ENCODE peak calls at places on chromosome 10, in seven cellular contexts. A, P, O, X, M, E and U are unnamed samples. For H3K4me1, the result is how much of the 10 kb centered on the place peaks cover.

GRCh38 chr10:58952747-58953466 is 223.5 kb upstream of the PHYHIPL start:
- DNase-seq in X (peak), P (peak), A (peak), M (peak), O (no peak), E (peak), U (peak)

GRCh38 chr10:77332256-77332655 is 305.4 kb downstream of the KCNMA1 start:
- DNase-seq in X (peak), A (peak), O (no peak), P (no peak), M (no peak), E (no peak), U (no peak)

GRCh38 chr10:34200355-34200901 is 614.7 kb downstream of the PARD3 start:
- DNase-seq in X (no peak), E (no peak), P (no peak), O (no peak), M (no peak), A (no peak), U (no peak)

GRCh38 chr10:28939352-28940157 is 262.2 kb downstream of the BAMBI start:
- DNase-seq in E (peak), O (no peak), M (no peak), P (peak), A (peak), X (peak), U (peak)

GRCh38 chr10:71273506-71273905 is 45.6 kb upstream of the SLC29A3 start:
- DNase-seq in E (no peak), A (no peak), O (no peak), X (no peak), P (no peak), M (no peak), U (no peak)

GRCh38 chr10:76298329-76298728 is 866.9 kb downstream of the LRMDA start:
- DNase-seq in X (no peak), P (no peak), A (no peak), O (no peak), M (no peak), E (no peak), U (no peak)

GRCh38 chr10:76428541-76429330 is 997.3 kb downstream of the LRMDA start:
- DNase-seq in X (peak), E (no peak), A (no peak), O (no peak), P (no peak), M (no peak), U (no peak)

GRCh38 chr10:77836299-77836820 is 90.2 kb downstream of the DLG5 start:
- DNase-seq in O (no peak), E (peak), A (no peak), M (no peak), P (peak), X (no peak), U (peak)

DNA sequence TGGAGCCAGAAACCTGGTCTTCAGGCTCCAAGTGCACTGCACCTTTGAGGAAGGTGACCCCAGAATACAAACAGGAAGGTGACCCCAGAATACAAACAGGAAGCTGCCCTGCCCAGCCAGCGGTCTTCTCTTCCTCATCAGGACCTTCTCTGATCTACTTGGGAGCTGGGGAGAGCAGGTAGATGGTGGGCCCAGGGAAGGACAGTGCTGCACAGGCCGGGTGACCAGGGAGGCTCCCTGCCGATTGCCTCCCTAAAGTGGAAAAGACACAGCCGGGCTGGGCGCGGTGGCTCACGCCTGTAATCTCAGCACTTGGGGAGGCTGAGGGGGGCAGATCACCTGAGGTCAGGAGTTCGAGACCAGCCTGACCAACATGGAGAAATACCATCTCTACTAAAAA is 151.8 kb upstream of the CHST15 start:
- DNase-seq in A (peak), E (no peak), X (no peak), P (no peak), M (no peak), O (peak), U (no peak)
- H3K4me1 ChIP-seq in A (under half), E (under half), X (under half), P (under half), M (under half), O (under half), U (under half)

DNA sequence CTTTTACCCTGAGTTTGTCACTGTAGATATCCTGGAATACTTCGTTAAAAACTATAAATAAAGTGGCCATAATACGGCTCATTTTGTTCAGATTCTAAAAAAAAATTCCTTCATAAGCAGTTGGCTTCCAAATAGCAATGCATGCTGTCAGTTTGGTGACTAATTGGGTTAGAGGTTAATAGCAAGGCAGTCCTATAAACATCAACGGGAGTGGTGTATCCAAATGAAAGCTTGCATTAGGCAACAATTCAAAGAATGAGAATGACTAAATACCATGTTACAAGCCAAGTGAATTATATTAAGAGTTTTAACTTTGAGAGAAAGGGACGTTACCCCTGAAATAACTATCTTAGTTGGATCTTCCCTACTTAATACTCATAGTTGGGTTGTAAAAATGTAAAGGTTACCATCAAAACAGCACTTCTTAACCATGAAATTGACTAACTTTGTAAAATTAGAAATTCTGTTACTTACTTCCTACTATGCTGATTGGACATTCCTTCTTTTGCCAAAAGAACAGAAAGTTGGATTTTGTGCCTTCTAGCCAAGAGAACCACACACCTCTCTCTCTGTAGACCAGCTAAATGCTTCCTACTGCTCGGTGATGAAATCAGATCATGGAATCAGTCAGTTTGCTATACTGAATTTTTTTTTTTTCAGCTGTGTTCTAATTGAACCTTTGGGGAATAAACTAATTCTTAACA is 98.0 kb downstream of the KAT6B start:
- DNase-seq in X (peak), P (no peak), O (no peak), M (peak), E (no peak), A (no peak), U (peak)
- H3K4me1 ChIP-seq in X (under half), P (half or more), O (under half), M (under half), E (under half), A (half or more), U (under half)

DNA sequence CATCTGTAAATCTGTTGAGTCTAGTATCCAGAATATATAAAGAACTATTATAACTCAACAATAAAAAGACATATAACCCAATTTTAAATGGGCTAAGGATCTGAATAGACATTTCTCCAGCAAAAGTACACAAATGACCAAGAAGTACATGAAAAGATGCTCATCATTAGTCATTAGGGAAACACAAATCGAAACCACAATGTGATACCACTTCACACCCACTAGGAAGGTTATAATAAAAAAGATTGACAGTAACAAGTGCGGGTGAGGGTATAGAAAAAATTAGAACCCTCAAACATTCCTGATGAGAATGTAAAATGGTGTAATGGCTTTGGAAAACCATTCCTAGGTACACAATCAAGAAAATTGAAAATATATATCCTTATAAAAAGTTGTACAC is 4.1 kb downstream of the XPNPEP1 start:
- DNase-seq in P (no peak), A (no peak), M (no peak), X (peak), E (no peak), O (no peak), U (no peak)
- H3K4me1 ChIP-seq in P (under half), A (half or more), M (under half), X (under half), E (under half), O (half or more), U (under half)

DNA sequence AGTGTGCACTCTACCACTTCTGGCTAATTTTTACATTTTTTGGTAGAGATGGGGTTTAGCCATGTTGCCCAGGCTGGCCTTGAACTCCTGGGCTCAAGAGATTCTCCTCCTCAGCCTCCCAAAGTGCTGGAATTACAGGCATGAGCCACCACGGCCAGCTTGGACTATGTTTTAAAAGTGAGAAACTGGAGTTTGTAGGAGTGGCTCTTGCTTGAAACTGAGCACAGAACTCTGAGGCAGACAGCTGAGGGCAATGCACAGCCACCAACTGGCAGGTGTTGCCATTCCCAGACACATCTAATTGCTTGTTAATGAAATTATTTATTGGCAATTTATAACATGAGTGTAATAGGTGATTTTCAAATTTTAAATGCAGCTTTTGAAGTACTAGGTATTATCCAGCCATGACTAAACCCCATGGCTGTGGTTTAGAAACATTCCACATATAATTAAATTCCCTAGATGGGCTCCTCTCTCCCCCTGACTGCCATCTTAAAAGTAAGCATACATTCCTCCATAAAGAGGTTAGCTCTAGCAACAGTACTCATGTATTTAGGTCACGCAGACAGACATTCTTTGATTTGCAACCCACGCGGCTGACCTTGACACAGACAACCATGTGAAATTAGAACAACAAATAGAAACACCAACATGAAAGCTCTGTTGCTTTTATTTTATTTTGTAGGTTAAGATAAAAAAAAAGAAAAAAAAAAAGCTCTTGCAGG is 19.8 kb downstream of the PANK1 start:
- DNase-seq in M (no peak), X (peak), P (no peak), E (no peak), O (no peak), A (no peak), U (no peak)
- H3K4me1 ChIP-seq in M (under half), X (under half), P (under half), E (under half), O (under half), A (under half), U (under half)

DNA sequence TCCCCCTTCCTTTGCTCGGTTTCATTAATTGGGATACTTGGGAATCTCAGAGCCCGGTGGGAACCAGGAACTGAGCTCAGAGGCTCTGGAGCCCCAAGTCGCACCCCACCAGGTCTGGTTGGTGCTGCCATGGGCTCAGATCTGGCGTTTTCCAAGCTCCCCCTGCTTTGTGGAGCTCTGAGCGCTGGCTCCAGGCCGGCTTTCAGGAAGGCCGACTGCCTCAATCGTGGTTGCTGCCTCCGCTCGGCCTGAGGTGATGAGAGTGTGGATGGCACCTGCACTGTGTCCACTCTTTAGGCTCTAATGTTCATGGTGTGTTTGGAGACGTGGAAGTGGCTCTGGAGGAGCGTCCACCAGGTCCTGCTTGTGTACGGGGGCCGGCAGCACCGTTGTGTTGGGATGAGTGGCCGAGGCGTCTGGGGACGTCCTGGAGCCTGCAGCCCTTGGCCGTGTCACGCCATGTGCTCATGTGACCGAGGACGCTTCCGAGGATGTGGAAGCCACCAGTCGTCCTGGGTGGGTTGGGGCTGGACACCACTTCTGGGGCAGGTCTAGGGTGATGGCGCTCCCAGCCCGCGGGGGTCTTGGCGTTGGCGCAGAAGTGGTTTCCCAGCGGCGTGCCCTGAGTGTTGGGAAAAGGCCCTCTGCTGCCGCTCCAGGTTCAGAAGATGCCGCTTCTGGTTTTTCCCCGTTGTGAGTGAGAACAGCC is 8.2 kb downstream of the INPP5A start:
- DNase-seq in P (no peak), X (no peak), E (no peak), O (peak), A (no peak), M (no peak), U (no peak)
- H3K4me1 ChIP-seq in P (half or more), X (under half), E (under half), O (half or more), A (half or more), M (under half), U (under half)

GRCh38 chr10:62650411-62650810 is 154.1 kb upstream of the ADO start:
- DNase-seq in P (no peak), A (no peak), X (no peak), M (no peak), E (no peak), O (no peak), U (no peak)
- H3K4me1 ChIP-seq in P (under half), A (under half), X (under half), M (under half), E (under half), O (under half), U (under half)

DNA sequence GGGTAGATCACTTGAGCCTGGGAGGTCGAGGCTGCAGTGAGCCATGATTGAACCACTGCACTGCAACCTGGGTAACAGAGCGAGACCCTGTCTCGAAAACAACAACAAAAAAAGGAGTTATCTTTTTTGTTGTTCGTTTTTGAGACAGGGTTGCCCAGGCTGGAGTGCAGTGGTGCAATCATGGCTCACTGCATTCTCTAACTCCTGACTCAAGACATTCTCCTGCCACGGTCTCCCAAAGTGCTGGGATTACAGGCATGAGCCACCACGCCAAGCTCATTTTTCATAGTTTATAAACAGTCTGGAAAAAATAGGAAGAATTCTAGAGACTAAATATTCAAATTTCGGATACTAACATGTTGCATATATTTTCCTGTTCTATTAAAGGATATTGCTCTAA is 29.4 kb downstream of the SFXN4 start:
- DNase-seq in O (no peak), P (no peak), X (no peak), E (no peak), A (no peak), M (no peak), U (peak)
- H3K4me1 ChIP-seq in O (under half), P (under half), X (under half), E (under half), A (under half), M (under half), U (under half)